ENCODE peak calls at places on chromosomes 12 and 14, in nine cellular contexts. One of them, this sample, is unnamed.

GRCh38 chr12:29733060-29733459 is 50.7 kb downstream of the TMTC1 start:
- DNase-seq in transverse colon: no peak
- DNase-seq in mammary epithelial cell: peak
- DNase-seq in mucosa of descending colon: no peak
- DNase-seq in cardiac fibroblast: no peak
- DNase-seq in upper lobe of right lung: no peak
- DNase-seq in H9: no peak
- DNase-seq in endothelial cell: no peak
- DNase-seq in upper lobe of left lung: no peak
- DNase-seq in this sample: no peak

GRCh38 chr14:35369701-35370191 is 34.8 kb downstream of the NFKBIA start:
- DNase-seq in transverse colon: no peak
- DNase-seq in mammary epithelial cell: peak
- DNase-seq in mucosa of descending colon: no peak
- DNase-seq in cardiac fibroblast: no peak
- DNase-seq in upper lobe of right lung: no peak
- DNase-seq in H9: no peak
- DNase-seq in endothelial cell: no peak
- DNase-seq in upper lobe of left lung: no peak
- DNase-seq in this sample: no peak

GRCh38 chr12:72747460-72747859 is 475.3 kb downstream of the TRHDE start:
- DNase-seq in transverse colon: no peak
- DNase-seq in mammary epithelial cell: peak
- DNase-seq in mucosa of descending colon: peak
- DNase-seq in cardiac fibroblast: no peak
- DNase-seq in upper lobe of right lung: no peak
- DNase-seq in H9: no peak
- DNase-seq in endothelial cell: no peak
- DNase-seq in upper lobe of left lung: no peak
- DNase-seq in this sample: no peak

GRCh38 chr12:67327466-67327865 is 58.3 kb downstream of the CAND1 start:
- DNase-seq in transverse colon: no peak
- DNase-seq in mammary epithelial cell: no peak
- DNase-seq in mucosa of descending colon: no peak
- DNase-seq in cardiac fibroblast: no peak
- DNase-seq in upper lobe of right lung: no peak
- DNase-seq in H9: no peak
- DNase-seq in endothelial cell: no peak
- DNase-seq in upper lobe of left lung: no peak
- DNase-seq in this sample: no peak

GRCh38 chr12:98211914-98212695 is 303.3 kb upstream of the TMPO start:
- DNase-seq in transverse colon: no peak
- DNase-seq in mammary epithelial cell: no peak
- DNase-seq in mucosa of descending colon: no peak
- DNase-seq in cardiac fibroblast: peak
- DNase-seq in upper lobe of right lung: no peak
- DNase-seq in H9: no peak
- DNase-seq in endothelial cell: no peak
- DNase-seq in upper lobe of left lung: no peak
- DNase-seq in this sample: no peak

GRCh38 chr12:117522559-117522958 is 161.1 kb upstream of the NOS1 start:
- DNase-seq in transverse colon: no peak
- DNase-seq in mammary epithelial cell: no peak
- DNase-seq in mucosa of descending colon: no peak
- DNase-seq in cardiac fibroblast: no peak
- DNase-seq in upper lobe of right lung: no peak
- DNase-seq in H9: no peak
- DNase-seq in endothelial cell: no peak
- DNase-seq in upper lobe of left lung: no peak
- DNase-seq in this sample: no peak

GRCh38 chr14:104363891-104364760 is 215.4 kb upstream of the C14orf180 start:
- DNase-seq in transverse colon: no peak
- DNase-seq in mammary epithelial cell: no peak
- DNase-seq in mucosa of descending colon: no peak
- DNase-seq in cardiac fibroblast: no peak
- DNase-seq in upper lobe of right lung: peak
- DNase-seq in H9: no peak
- DNase-seq in endothelial cell: no peak
- DNase-seq in upper lobe of left lung: no peak
- DNase-seq in this sample: no peak

GRCh38 chr12:94954029-94954685 is 49.3 kb downstream of the NDUFA12 start:
- DNase-seq in transverse colon: peak
- DNase-seq in mammary epithelial cell: peak
- DNase-seq in mucosa of descending colon: peak
- DNase-seq in cardiac fibroblast: peak
- DNase-seq in upper lobe of right lung: no peak
- DNase-seq in H9: no peak
- DNase-seq in endothelial cell: no peak
- DNase-seq in upper lobe of left lung: no peak
- DNase-seq in this sample: no peak

GRCh38 chr12:66947119-66947518 is 268.2 kb upstream of the GRIP1 start:
- DNase-seq in transverse colon: no peak
- DNase-seq in mammary epithelial cell: no peak
- DNase-seq in mucosa of descending colon: no peak
- DNase-seq in cardiac fibroblast: no peak
- DNase-seq in upper lobe of right lung: no peak
- DNase-seq in H9: no peak
- DNase-seq in endothelial cell: no peak
- DNase-seq in upper lobe of left lung: no peak
- DNase-seq in this sample: no peak

GRCh38 chr14:100084591-100084990 is 19.4 kb downstream of the EVL start:
- DNase-seq in transverse colon: no peak
- DNase-seq in mammary epithelial cell: no peak
- DNase-seq in mucosa of descending colon: no peak
- DNase-seq in cardiac fibroblast: no peak
- DNase-seq in upper lobe of right lung: no peak
- DNase-seq in H9: no peak
- DNase-seq in endothelial cell: no peak
- DNase-seq in upper lobe of left lung: no peak
- DNase-seq in this sample: no peak

GRCh38 chr12:66733839-66734238 is 55.0 kb upstream of the GRIP1 start:
- DNase-seq in transverse colon: no peak
- DNase-seq in mammary epithelial cell: no peak
- DNase-seq in mucosa of descending colon: no peak
- DNase-seq in cardiac fibroblast: no peak
- DNase-seq in upper lobe of right lung: no peak
- DNase-seq in H9: no peak
- DNase-seq in endothelial cell: no peak
- DNase-seq in upper lobe of left lung: no peak
- DNase-seq in this sample: no peak

GRCh38 chr12:104505095-104505819 is 48.5 kb downstream of the CHST11 start:
- DNase-seq in transverse colon: peak
- DNase-seq in mammary epithelial cell: no peak
- DNase-seq in mucosa of descending colon: no peak
- DNase-seq in cardiac fibroblast: no peak
- DNase-seq in upper lobe of right lung: no peak
- DNase-seq in H9: no peak
- DNase-seq in endothelial cell: no peak
- DNase-seq in upper lobe of left lung: no peak
- DNase-seq in this sample: peak

GRCh38 chr14:50083467-50084337 is 32.7 kb downstream of the VCPKMT start:
- DNase-seq in transverse colon: no peak
- DNase-seq in mammary epithelial cell: peak
- DNase-seq in mucosa of descending colon: peak
- DNase-seq in cardiac fibroblast: no peak
- DNase-seq in upper lobe of right lung: peak
- DNase-seq in H9: no peak
- DNase-seq in endothelial cell: no peak
- DNase-seq in upper lobe of left lung: no peak
- DNase-seq in this sample: no peak

GRCh38 chr12:131250028-131250950 is 296.6 kb downstream of the ADGRD1 start:
- DNase-seq in transverse colon: no peak
- DNase-seq in mammary epithelial cell: no peak
- DNase-seq in mucosa of descending colon: no peak
- DNase-seq in cardiac fibroblast: no peak
- DNase-seq in upper lobe of right lung: no peak
- DNase-seq in H9: no peak
- DNase-seq in endothelial cell: no peak
- DNase-seq in upper lobe of left lung: no peak
- DNase-seq in this sample: no peak

DNA sequence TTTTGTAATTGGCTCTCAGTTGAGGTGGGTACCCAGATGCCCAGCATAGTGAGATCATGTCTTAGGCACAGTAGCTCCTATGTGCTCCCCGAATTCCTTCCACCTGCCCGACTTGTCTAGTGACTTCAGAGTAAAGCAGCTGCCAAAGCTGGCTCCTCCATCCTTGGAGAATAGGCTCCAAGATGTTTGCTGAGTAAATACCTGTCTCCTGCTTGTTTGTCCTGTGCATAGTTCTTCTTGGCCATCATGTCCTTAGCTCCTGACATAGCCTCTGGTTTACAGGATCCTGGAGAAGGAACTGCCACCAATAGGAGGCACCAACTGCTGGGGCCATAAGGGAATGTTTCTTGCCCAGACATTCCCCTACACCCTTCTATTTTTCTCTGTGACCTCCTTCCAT is 52.6 kb upstream of the CISTR start:
- DNase-seq in transverse colon: no peak
- DNase-seq in mammary epithelial cell: peak
- DNase-seq in mucosa of descending colon: no peak
- DNase-seq in cardiac fibroblast: no peak
- DNase-seq in upper lobe of right lung: no peak
- DNase-seq in H9: no peak
- DNase-seq in endothelial cell: no peak
- DNase-seq in upper lobe of left lung: peak
- DNase-seq in this sample: no peak
- TF ChIP-seq CTCF in transverse colon: no peak
- TF ChIP-seq CTCF in mammary epithelial cell: peak
- TF ChIP-seq CTCF in mucosa of descending colon: no peak
- TF ChIP-seq CTCF in cardiac fibroblast: no peak
- TF ChIP-seq CTCF in upper lobe of right lung: no peak
- TF ChIP-seq CTCF in H9: no peak
- TF ChIP-seq CTCF in endothelial cell: no peak
- TF ChIP-seq CTCF in upper lobe of left lung: no peak
- TF ChIP-seq CTCF in this sample: no peak

GRCh38 chr14:95980402-95980801 is 58.8 kb upstream of the C14orf132 start:
- DNase-seq in transverse colon: no peak
- DNase-seq in mammary epithelial cell: no peak
- DNase-seq in mucosa of descending colon: no peak
- DNase-seq in cardiac fibroblast: no peak
- DNase-seq in upper lobe of right lung: no peak
- DNase-seq in H9: no peak
- DNase-seq in endothelial cell: no peak
- DNase-seq in upper lobe of left lung: no peak
- DNase-seq in this sample: no peak

GRCh38 chr14:95984206-95984605 is 55.0 kb upstream of the C14orf132 start:
- DNase-seq in transverse colon: no peak
- DNase-seq in mammary epithelial cell: no peak
- DNase-seq in mucosa of descending colon: no peak
- DNase-seq in cardiac fibroblast: no peak
- DNase-seq in upper lobe of right lung: no peak
- DNase-seq in H9: no peak
- DNase-seq in endothelial cell: no peak
- DNase-seq in upper lobe of left lung: no peak
- DNase-seq in this sample: no peak

GRCh38 chr14:95981939-95982338 is 57.2 kb upstream of the C14orf132 start:
- DNase-seq in transverse colon: no peak
- DNase-seq in mammary epithelial cell: no peak
- DNase-seq in mucosa of descending colon: no peak
- DNase-seq in cardiac fibroblast: no peak
- DNase-seq in upper lobe of right lung: no peak
- DNase-seq in H9: no peak
- DNase-seq in endothelial cell: no peak
- DNase-seq in upper lobe of left lung: no peak
- DNase-seq in this sample: no peak

GRCh38 chr14:95979339-95980042 is 59.7 kb upstream of the C14orf132 start:
- DNase-seq in transverse colon: no peak
- DNase-seq in mammary epithelial cell: no peak
- DNase-seq in mucosa of descending colon: no peak
- DNase-seq in cardiac fibroblast: no peak
- DNase-seq in upper lobe of right lung: no peak
- DNase-seq in H9: peak
- DNase-seq in endothelial cell: no peak
- DNase-seq in upper lobe of left lung: no peak
- DNase-seq in this sample: no peak
- TF ChIP-seq CTCF in transverse colon: no peak
- TF ChIP-seq CTCF in mammary epithelial cell: peak
- TF ChIP-seq CTCF in mucosa of descending colon: no peak
- TF ChIP-seq CTCF in cardiac fibroblast: no peak
- TF ChIP-seq CTCF in upper lobe of right lung: no peak
- TF ChIP-seq CTCF in H9: peak
- TF ChIP-seq CTCF in endothelial cell: no peak
- TF ChIP-seq CTCF in upper lobe of left lung: no peak
- TF ChIP-seq CTCF in this sample: peak

DNA sequence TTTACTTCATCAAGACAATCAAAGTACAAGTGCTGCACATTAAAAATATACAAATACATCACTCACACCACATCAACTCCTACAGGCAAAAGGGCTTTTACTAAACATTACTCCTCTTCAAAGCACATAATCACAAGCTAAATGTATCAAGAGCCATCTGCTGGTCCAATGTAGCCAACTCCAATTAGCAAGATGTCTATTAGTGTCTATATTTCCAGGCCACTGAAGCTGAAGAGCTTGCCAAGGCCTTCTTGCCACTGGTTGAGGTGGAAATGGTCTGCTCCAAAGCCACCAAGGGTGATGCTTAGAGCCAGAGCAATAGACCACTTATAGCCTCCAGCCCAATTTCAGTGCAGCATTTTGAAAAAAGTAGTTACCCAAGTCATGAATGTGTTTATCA is 54.5 kb downstream of the RASSF9 start:
- DNase-seq in transverse colon: no peak
- DNase-seq in mammary epithelial cell: no peak
- DNase-seq in mucosa of descending colon: no peak
- DNase-seq in cardiac fibroblast: no peak
- DNase-seq in upper lobe of right lung: no peak
- DNase-seq in H9: no peak
- DNase-seq in endothelial cell: no peak
- DNase-seq in upper lobe of left lung: no peak
- DNase-seq in this sample: no peak
- TF ChIP-seq CTCF in transverse colon: no peak
- TF ChIP-seq CTCF in mammary epithelial cell: peak
- TF ChIP-seq CTCF in mucosa of descending colon: no peak
- TF ChIP-seq CTCF in cardiac fibroblast: no peak
- TF ChIP-seq CTCF in upper lobe of right lung: no peak
- TF ChIP-seq CTCF in H9: no peak
- TF ChIP-seq CTCF in endothelial cell: no peak
- TF ChIP-seq CTCF in upper lobe of left lung: no peak
- TF ChIP-seq CTCF in this sample: no peak

GRCh38 chr12:88036368-88036965 is 7.3 kb upstream of the C12orf50 start:
- DNase-seq in transverse colon: no peak
- DNase-seq in mammary epithelial cell: peak
- DNase-seq in mucosa of descending colon: peak
- DNase-seq in cardiac fibroblast: peak
- DNase-seq in upper lobe of right lung: no peak
- DNase-seq in H9: no peak
- DNase-seq in endothelial cell: no peak
- DNase-seq in upper lobe of left lung: no peak
- DNase-seq in this sample: no peak

GRCh38 chr12:88037770-88038169 is 8.6 kb upstream of the C12orf50 start:
- DNase-seq in transverse colon: no peak
- DNase-seq in mammary epithelial cell: no peak
- DNase-seq in mucosa of descending colon: no peak
- DNase-seq in cardiac fibroblast: no peak
- DNase-seq in upper lobe of right lung: no peak
- DNase-seq in H9: no peak
- DNase-seq in endothelial cell: no peak
- DNase-seq in upper lobe of left lung: no peak
- DNase-seq in this sample: no peak

GRCh38 chr12:88035907-88036289 is 6.7 kb upstream of the C12orf50 start:
- DNase-seq in transverse colon: peak
- DNase-seq in mammary epithelial cell: peak
- DNase-seq in mucosa of descending colon: peak
- DNase-seq in cardiac fibroblast: no peak
- DNase-seq in upper lobe of right lung: no peak
- DNase-seq in H9: no peak
- DNase-seq in endothelial cell: no peak
- DNase-seq in upper lobe of left lung: peak
- DNase-seq in this sample: peak

GRCh38 chr12:88035271-88035906 is 6.2 kb upstream of the C12orf50 start:
- DNase-seq in transverse colon: peak
- DNase-seq in mammary epithelial cell: peak
- DNase-seq in mucosa of descending colon: peak
- DNase-seq in cardiac fibroblast: peak
- DNase-seq in upper lobe of right lung: peak
- DNase-seq in H9: peak
- DNase-seq in endothelial cell: peak
- DNase-seq in upper lobe of left lung: peak
- DNase-seq in this sample: peak
- TF ChIP-seq CTCF in transverse colon: no peak
- TF ChIP-seq CTCF in mammary epithelial cell: no peak
- TF ChIP-seq CTCF in mucosa of descending colon: no peak
- TF ChIP-seq CTCF in cardiac fibroblast: no peak
- TF ChIP-seq CTCF in upper lobe of right lung: no peak
- TF ChIP-seq CTCF in H9: no peak
- TF ChIP-seq CTCF in endothelial cell: no peak
- TF ChIP-seq CTCF in upper lobe of left lung: no peak
- TF ChIP-seq CTCF in this sample: no peak

This sample was measured in GM13977.